ENCODE peak calls at places on chromosomes 3 and 15, in ten cellular contexts. S, K, O, L, R, C, G, V, B and J are unnamed samples.

GRCh38 chr3:117399311-117400068 is 689.9 kb downstream of the TUSC7 start:
- DNase-seq in S (no peak), K (peak), O (no peak), L (peak), R (no peak), C (no peak), G (no peak), V (no peak), B (peak), J (no peak)

GRCh38 chr15:51332211-51333147 is 5.9 kb downstream of the CYP19A1 start:
- DNase-seq in S (no peak), K (no peak), O (no peak), L (no peak), R (no peak), C (no peak), G (no peak), V (no peak), B (no peak), J (no peak)

GRCh38 chr3:103706671-103707070 is 1271.9 kb downstream of the ZPLD1 start:
- DNase-seq in S (no peak), K (no peak), O (no peak), L (no peak), R (no peak), C (no peak), G (no peak), V (no peak), B (no peak), J (no peak)

GRCh38 chr3:136070334-136070733 is 104.8 kb downstream of the PPP2R3A start:
- DNase-seq in S (no peak), K (no peak), O (no peak), L (peak), R (no peak), C (no peak), G (no peak), V (no peak), B (no peak), J (no peak)

GRCh38 chr3:101938262-101938847 is 89.0 kb downstream of the NFKBIZ start:
- DNase-seq in S (no peak), K (no peak), O (no peak), L (no peak), R (no peak), C (no peak), G (no peak), V (no peak), B (no peak), J (no peak)

GRCh38 chr3:156910022-156910421 is 83.9 kb downstream of the LEKR1 start:
- DNase-seq in S (no peak), K (no peak), O (no peak), L (no peak), R (no peak), C (no peak), G (no peak), V (no peak), B (no peak), J (no peak)

GRCh38 chr3:141104151-141104741 is 53.1 kb downstream of the SPSB4 start:
- DNase-seq in S (no peak), K (no peak), O (no peak), L (no peak), R (no peak), C (no peak), G (no peak), V (no peak), B (no peak), J (no peak)

GRCh38 chr3:136750922-136751258 is 1.3 kb downstream of the STAG1 start:
- DNase-seq in S (no peak), K (no peak), O (no peak), L (no peak), R (no peak), C (no peak), G (no peak), V (no peak), B (no peak), J (no peak)

GRCh38 chr3:115359507-115359906 is 212.4 kb upstream of the ZBTB20 start:
- DNase-seq in S (no peak), K (no peak), O (no peak), L (no peak), R (no peak), C (no peak), G (no peak), V (no peak), B (peak), J (no peak)

GRCh38 chr15:80694624-80695098 is 449 bp upstream of the ABHD17C start:
- DNase-seq in S (no peak), K (peak), O (peak), L (no peak), R (peak), C (no peak), G (no peak), V (peak), B (peak), J (no peak)

GRCh38 chr3:46289551-46289950 is 47.3 kb downstream of the CCR3 start:
- DNase-seq in S (no peak), K (no peak), O (no peak), L (no peak), R (no peak), C (no peak), G (no peak), V (no peak), B (no peak), J (no peak)

GRCh38 chr15:71830981-71831380 is 20.6 kb downstream of the NR2E3 start:
- DNase-seq in S (no peak), K (no peak), O (no peak), L (no peak), R (no peak), C (no peak), G (no peak), V (no peak), B (no peak), J (no peak)

GRCh38 chr3:37249717-37250116 is 75.3 kb upstream of the LRRFIP2 start:
- DNase-seq in S (no peak), K (no peak), O (no peak), L (no peak), R (no peak), C (no peak), G (no peak), V (no peak), B (no peak), J (no peak)

GRCh38 chr3:71063768-71064287 is 519.7 kb downstream of the FOXP1 start:
- DNase-seq in S (peak), K (peak), O (no peak), L (no peak), R (peak), C (peak), G (no peak), V (peak), B (no peak), J (no peak)

GRCh38 chr15:34984884-34985630 is 3.0 kb downstream of the ZNF770 start:
- DNase-seq in S (no peak), K (no peak), O (no peak), L (no peak), R (no peak), C (no peak), G (no peak), V (no peak), B (no peak), J (no peak)

GRCh38 chr15:83320404-83320803 is 35.9 kb upstream of the BNC1 start:
- DNase-seq in S (no peak), K (no peak), O (no peak), L (no peak), R (no peak), C (no peak), G (no peak), V (no peak), B (no peak), J (no peak)

GRCh38 chr3:29537889-29538609 is 257.2 kb downstream of the RBMS3 start:
- DNase-seq in S (no peak), K (no peak), O (no peak), L (no peak), R (no peak), C (no peak), G (no peak), V (no peak), B (no peak), J (no peak)